ENCODE peak calls at places on chromosomes 13 and 19, in six cellular contexts. M, R, S, Y, X and V are unnamed samples.

GRCh38 chr13:96527497-96527896 is 437.6 kb downstream of the HS6ST3 start:
- DNase-seq in M (no peak), R (no peak), S (peak), Y (no peak), X (no peak), V (no peak)

GRCh38 chr13:98440390-98441055 is 136.4 kb downstream of the STK24 start:
- DNase-seq in M (no peak), R (no peak), S (no peak), Y (no peak), X (no peak), V (no peak)

GRCh38 chr19:58227964-58228583 is 640 bp upstream of the ZNF544 start:
- DNase-seq in M (peak), R (peak), S (no peak), Y (no peak), X (no peak), V (peak)

GRCh38 chr13:95349267-95349666 is 48.0 kb upstream of the ABCC4 start:
- DNase-seq in M (peak), R (peak), S (no peak), Y (no peak), X (no peak), V (no peak)

GRCh38 chr19:4327877-4328242 is 10.8 kb downstream of the STAP2 start:
- DNase-seq in M (no peak), R (no peak), S (no peak), Y (no peak), X (peak), V (no peak)

GRCh38 chr13:98228661-98229349 is 51.7 kb upstream of the RNF113B start:
- DNase-seq in M (peak), R (no peak), S (no peak), Y (no peak), X (no peak), V (no peak)

GRCh38 chr13:103101902-103102301 is 35.7 kb upstream of the SLC10A2 start:
- DNase-seq in M (no peak), R (no peak), S (no peak), Y (no peak), X (no peak), V (no peak)

GRCh38 chr13:35818577-35819165 is 312.5 kb downstream of the DCLK1 start:
- DNase-seq in M (peak), R (peak), S (peak), Y (no peak), X (no peak), V (no peak)

GRCh38 chr13:31116224-31116623 is 45.5 kb downstream of the HSPH1 start:
- DNase-seq in M (no peak), R (no peak), S (no peak), Y (no peak), X (no peak), V (no peak)

GRCh38 chr13:51370116-51370515 is 30.6 kb downstream of the SERPINE3 start:
- DNase-seq in M (peak), R (no peak), S (no peak), Y (no peak), X (no peak), V (no peak)

GRCh38 chr19:55086730-55087541 is 11.3 kb downstream of the EPS8L1 start:
- DNase-seq in M (peak), R (peak), S (no peak), Y (no peak), X (peak), V (peak)